ENCODE peak calls at places on chromosomes 13 and 19, in seven cellular contexts. O, W, Y, U, B, L and J are unnamed samples.

GRCh38 chr19:30605333-30605732 is 233.1 kb downstream of the ZNF536 start:
- DNase-seq in O (no peak), W (no peak), Y (no peak), U (no peak), B (no peak), L (no peak), J (no peak)

GRCh38 chr19:17255150-17255621 is 9.4 kb downstream of the USHBP1 start:
- DNase-seq in O (no peak), W (no peak), Y (no peak), U (no peak), B (peak; percentile 37), L (no peak), J (peak; percentile 59)

GRCh38 chr19:41327499-41328156 is 17.7 kb downstream of the CCDC97 start:
- DNase-seq in O (no peak), W (peak; percentile 38), Y (no peak), U (peak; percentile 92), B (peak; percentile 91), L (peak; percentile 88), J (peak; percentile 87)

GRCh38 chr13:98837896-98838295 is 85.4 kb upstream of the SLC15A1 start:
- DNase-seq in O (no peak), W (no peak), Y (no peak), U (no peak), B (no peak), L (no peak), J (no peak)

GRCh38 chr13:25473864-25474263 is 102.1 kb downstream of the ATP8A2 start:
- DNase-seq in O (no peak), W (no peak), Y (no peak), U (no peak), B (no peak), L (peak; percentile 65), J (no peak)

GRCh38 chr19:33350538-33351309 is 22.8 kb upstream of the CEBPG start:
- DNase-seq in O (no peak), W (no peak), Y (peak; percentile 78), U (no peak), B (no peak), L (peak; percentile 100), J (no peak)

GRCh38 chr13:73833331-73834070 is 300.7 kb downstream of the KLF12 start:
- DNase-seq in O (no peak), W (no peak), Y (no peak), U (no peak), B (no peak), L (no peak), J (no peak)

GRCh38 chr19:20276011-20276738 is 109.2 kb downstream of the ZNF486 start:
- DNase-seq in O (no peak), W (no peak), Y (no peak), U (no peak), B (no peak), L (no peak), J (no peak)

GRCh38 chr13:30978981-30979956 is 46.8 kb downstream of the TEX26 start:
- DNase-seq in O (no peak), W (no peak), Y (no peak), U (peak; percentile 36), B (peak; percentile 70), L (no peak), J (peak; percentile 73)

GRCh38 chr19:2274937-2275535 is 6.9 kb downstream of the PEAK3 start:
- DNase-seq in O (peak; percentile 79), W (no peak), Y (peak; percentile 83), U (peak; percentile 83), B (peak; percentile 86), L (peak; percentile 44), J (peak; percentile 92)

GRCh38 chr13:52779028-52779612 is 39.5 kb upstream of the CNMD start:
- DNase-seq in O (no peak), W (no peak), Y (no peak), U (no peak), B (no peak), L (peak; percentile 52), J (no peak)

GRCh38 chr19:20928371-20928770 is 5.3 kb downstream of the ZNF85 start:
- DNase-seq in O (no peak), W (no peak), Y (no peak), U (no peak), B (no peak), L (peak; percentile 55), J (no peak)

GRCh38 chr13:59856281-59856810 is 307.4 kb downstream of the DIAPH3 start:
- DNase-seq in O (no peak), W (no peak), Y (no peak), U (no peak), B (no peak), L (no peak), J (no peak)

GRCh38 chr19:51688665-51689571 is 4.2 kb upstream of the SPACA6 start:
- DNase-seq in O (peak; percentile 77), W (peak; percentile 72), Y (peak; percentile 97), U (no peak), B (peak; percentile 96), L (peak; percentile 94), J (peak; percentile 91)

GRCh38 chr13:94596575-94596971 is 621 bp upstream of the TGDS start:
- DNase-seq in O (no peak), W (no peak), Y (peak; percentile 65), U (no peak), B (peak; percentile 55), L (no peak), J (no peak)

GRCh38 chr13:58087566-58087965 is 456.0 kb downstream of the PCDH17 start:
- DNase-seq in O (no peak), W (no peak), Y (no peak), U (no peak), B (no peak), L (no peak), J (no peak)

GRCh38 chr13:113930711-113931637 is 42.9 kb downstream of the C13orf46 start:
- DNase-seq in O (peak; percentile 26), W (peak; percentile 1), Y (peak; percentile 56), U (peak; percentile 82), B (no peak), L (no peak), J (peak; percentile 55)

GRCh38 chr19:9857920-9858746 is 23.0 kb downstream of the PIN1 start:
- DNase-seq in O (no peak), W (no peak), Y (no peak), U (peak; percentile 21), B (no peak), L (peak; percentile 13), J (peak; percentile 45)

GRCh38 chr19:42250666-42251531 is 4.0 kb downstream of the ERF start:
- DNase-seq in O (no peak), W (no peak), Y (peak; percentile 80), U (peak; percentile 7), B (peak; percentile 82), L (no peak), J (peak; percentile 64)

GRCh38 chr19:6413291-6413690 is 11.3 kb downstream of the KHSRP start:
- DNase-seq in O (no peak), W (no peak), Y (no peak), U (no peak), B (peak; percentile 64), L (no peak), J (peak; percentile 64)

GRCh38 chr19:54390942-54391577 is 24.2 kb upstream of the TTYH1 start:
- DNase-seq in O (peak; percentile 65), W (no peak), Y (no peak), U (peak; percentile 61), B (no peak), L (peak; percentile 18), J (peak; percentile 82)

GRCh38 chr19:31099470-31100190 is 249.6 kb downstream of the TSHZ3 start:
- DNase-seq in O (no peak), W (no peak), Y (no peak), U (no peak), B (no peak), L (no peak), J (peak; percentile 28)

GRCh38 chr13:104296301-104296700 is 1230.1 kb upstream of the SLC10A2 start:
- DNase-seq in O (no peak), W (no peak), Y (no peak), U (no peak), B (no peak), L (no peak), J (no peak)

GRCh38 chr19:53892301-53892980 is 10.4 kb downstream of the PRKCG start:
- DNase-seq in O (no peak), W (no peak), Y (no peak), U (no peak), B (no peak), L (no peak), J (peak; percentile 37)

GRCh38 chr13:42525035-42525504 is 48.9 kb upstream of the TNFSF11 start:
- DNase-seq in O (no peak), W (no peak), Y (no peak), U (no peak), B (no peak), L (peak; percentile 79), J (no peak)

GRCh38 chr19:53467138-53467502 is 413 bp upstream of the ZNF813 start:
- DNase-seq in O (no peak), W (no peak), Y (peak; percentile 62), U (no peak), B (peak; percentile 70), L (no peak), J (peak; percentile 77)

GRCh38 chr13:105573134-105573533 is 962.3 kb downstream of the EFNB2 start:
- DNase-seq in O (no peak), W (no peak), Y (no peak), U (no peak), B (no peak), L (peak; percentile 12), J (no peak)

DNA sequence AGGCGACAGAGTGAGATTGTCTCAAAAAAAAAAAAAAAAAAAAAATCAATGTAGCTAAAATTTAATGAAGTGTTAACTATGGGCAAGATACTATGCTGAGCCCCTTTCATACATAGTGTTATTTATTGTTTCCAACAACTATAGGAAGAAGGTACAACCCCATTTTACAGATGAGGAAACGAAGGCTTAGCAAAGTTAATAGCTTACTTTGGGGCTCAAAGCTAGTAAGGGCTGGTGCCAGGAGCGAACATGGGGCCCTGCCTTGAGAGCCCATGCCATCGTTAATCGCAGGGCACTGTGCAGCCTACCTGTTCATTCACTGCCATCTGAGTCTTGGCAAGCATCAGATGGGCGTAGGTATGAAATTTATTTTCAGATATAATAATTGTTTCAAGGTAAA is 1.9 kb upstream of the FRY start:
- DNase-seq in O (no peak), W (no peak), Y (no peak), U (no peak), B (peak; percentile 43), L (no peak), J (no peak)
- H3K4me3 ChIP-seq in O (no peak overlapping the region), W (no peak overlapping the region), Y (no peak overlapping the region), U (peak overlapping the region; percentile 85), B (no peak overlapping the region), L (no peak overlapping the region), J (no peak overlapping the region)

GRCh38 chr13:48679941-48680630 is 26.4 kb downstream of the CYSLTR2 start:
- DNase-seq in O (no peak), W (no peak), Y (no peak), U (no peak), B (no peak), L (no peak), J (no peak)
- H3K27me3 ChIP-seq in O (no peaks in the 10 kb centered on the region), W (no peaks in the 10 kb centered on the region), Y (no peaks in the 10 kb centered on the region), U (no peaks in the 10 kb centered on the region), B (no peaks in the 10 kb centered on the region), L (no peaks in the 10 kb centered on the region), J (no peaks in the 10 kb centered on the region)

GRCh38 chr19:36009633-36010379 is 1.2 kb upstream of the SYNE4 start:
- DNase-seq in O (no peak), W (no peak), Y (no peak), U (no peak), B (no peak), L (no peak), J (no peak)
- H3K4me3 ChIP-seq in O (peak overlapping the region; percentile 75), W (peak overlapping the region; percentile 41), Y (peak overlapping the region; percentile 48), U (no peak overlapping the region), B (peak overlapping the region; percentile 21), L (peak overlapping the region; percentile 44), J (peak overlapping the region; percentile 66)

DNA sequence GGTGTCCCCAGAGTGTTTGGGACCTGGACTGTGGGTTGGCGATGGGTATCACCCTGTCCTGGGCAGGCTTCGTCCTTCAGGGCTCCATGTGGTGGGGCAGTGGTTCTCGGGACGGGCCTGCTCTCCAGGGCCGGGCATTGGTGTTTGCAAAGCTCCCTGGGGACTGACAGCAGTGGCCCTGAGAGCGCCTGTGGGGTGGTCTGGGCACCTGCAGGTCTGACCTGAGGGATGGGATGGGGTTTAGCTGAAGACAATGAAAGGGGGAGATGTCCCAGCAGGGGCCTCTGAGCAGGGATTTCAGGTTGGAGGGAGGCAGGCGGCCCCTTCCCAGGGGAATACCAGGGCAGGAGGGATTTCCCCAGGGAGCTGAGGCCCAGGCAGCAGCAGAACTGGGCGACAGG is 68.3 kb upstream of the MCF2L start:
- DNase-seq in O (peak; percentile 31), W (no peak), Y (peak; percentile 51), U (no peak), B (no peak), L (no peak), J (peak; percentile 75)
- H3K27me3 ChIP-seq in O (no peaks in the 10 kb centered on the region), W (peaks cover 17% of the 10 kb centered on the region), Y (peaks cover 4% of the 10 kb centered on the region), U (peaks cover 27% of the 10 kb centered on the region), B (no peaks in the 10 kb centered on the region), L (peaks cover 3% of the 10 kb centered on the region), J (no peaks in the 10 kb centered on the region)